ENCODE peak calls at places on chromosomes 2 and 18, in six cellular contexts. F is upper lobe of right lung; Z is cardiac muscle cell; S is OCI-LY7; O is right lobe of liver; Y is effector memory CD4-positive, alpha-beta T cell. C is an unnamed sample. For H3K9me3, the result is how much of the 10 kb centered on the place peaks cover.

GRCh38 chr18:63363951-63364350 is 3.1 kb downstream of the KDSR start:
- DNase-seq in F (no peak), Z (no peak), S (no peak), O (no peak), Y (peak), C (no peak)

GRCh38 chr2:16020389-16021008 is 80.1 kb downstream of the MYCN start:
- DNase-seq in F (no peak), Z (no peak), S (no peak), O (no peak), Y (no peak), C (no peak)

GRCh38 chr18:48358868-48359267 is 50.3 kb downstream of the ZBTB7C start:
- DNase-seq in F (no peak), Z (no peak), S (peak), O (no peak), Y (no peak), C (no peak)

GRCh38 chr18:63119647-63120046 is 199.9 kb downstream of the BCL2 start:
- DNase-seq in F (no peak), Z (no peak), S (no peak), O (no peak), Y (no peak), C (peak)

GRCh38 chr2:34093790-34094189 is 494.7 kb upstream of the FAM98A start:
- DNase-seq in F (no peak), Z (no peak), S (peak), O (no peak), Y (no peak), C (no peak)

GRCh38 chr2:105655244-105655643 is 89.5 kb upstream of the NCK2 start:
- DNase-seq in F (no peak), Z (no peak), S (no peak), O (no peak), Y (no peak), C (no peak)

GRCh38 chr2:142037744-142038143 is 93.1 kb downstream of the LRP1B start:
- DNase-seq in F (no peak), Z (peak), S (no peak), O (no peak), Y (no peak), C (no peak)

GRCh38 chr2:39481611-39482010 is 44.5 kb upstream of the MAP4K3 start:
- DNase-seq in F (no peak), Z (no peak), S (no peak), O (no peak), Y (no peak), C (no peak)

GRCh38 chr18:75052475-75052874 is 156.5 kb downstream of the PTGR3 start:
- DNase-seq in F (peak), Z (peak), S (no peak), O (no peak), Y (no peak), C (no peak)

GRCh38 chr2:128584296-128584900 is 265.7 kb upstream of the HS6ST1 start:
- DNase-seq in F (no peak), Z (no peak), S (no peak), O (no peak), Y (no peak), C (no peak)

GRCh38 chr2:108585446-108585845 is 51.2 kb downstream of the LIMS1 start:
- DNase-seq in F (no peak), Z (no peak), S (no peak), O (no peak), Y (no peak), C (no peak)

GRCh38 chr18:44679912-44680270 is 797 bp upstream of the SETBP1 start:
- DNase-seq in F (peak), Z (peak), S (peak), O (peak), Y (no peak), C (peak)

GRCh38 chr2:60586081-60586480 is 32.6 kb upstream of the BCL11A start:
- DNase-seq in F (no peak), Z (no peak), S (no peak), O (no peak), Y (no peak), C (peak)

GRCh38 chr2:119402645-119403560 is 28.8 kb upstream of the TMEM37 start:
- DNase-seq in F (no peak), Z (no peak), S (peak), O (peak), Y (no peak), C (peak)

GRCh38 chr18:8745355-8746014 is 40.1 kb downstream of the MTCL1 start:
- DNase-seq in F (no peak), Z (no peak), S (peak), O (no peak), Y (no peak), C (no peak)

GRCh38 chr2:135095591-135095990 is 43.5 kb downstream of the RAB3GAP1 start:
- DNase-seq in F (no peak), Z (no peak), S (no peak), O (no peak), Y (no peak), C (no peak)

GRCh38 chr18:13581055-13581454 is 145.3 kb downstream of the FAM210A start:
- DNase-seq in F (no peak), Z (no peak), S (no peak), O (no peak), Y (no peak), C (no peak)

GRCh38 chr2:147456729-147457128 is 388.1 kb upstream of the ACVR2A start:
- DNase-seq in F (no peak), Z (no peak), S (no peak), O (no peak), Y (no peak), C (no peak)

GRCh38 chr2:50018938-50019337 is 864.6 kb upstream of the FSHR start:
- DNase-seq in F (no peak), Z (no peak), S (no peak), O (no peak), Y (no peak), C (no peak)

GRCh38 chr2:234494361-234495075 is 2.4 kb downstream of the ARL4C start:
- DNase-seq in F (no peak), Z (peak), S (peak), O (no peak), Y (no peak), C (no peak)

GRCh38 chr2:27832396-27832795 is 57.8 kb downstream of the RBKS start:
- DNase-seq in F (no peak), Z (no peak), S (no peak), O (no peak), Y (no peak), C (no peak)

GRCh38 chr2:239308696-239309397 is 92.0 kb downstream of the HDAC4 start:
- DNase-seq in F (peak), Z (peak), S (no peak), O (peak), Y (no peak), C (peak)

GRCh38 chr2:96404446-96405373 is 69.1 kb downstream of the NCAPH start:
- DNase-seq in F (peak), Z (no peak), S (no peak), O (no peak), Y (no peak), C (peak)

GRCh38 chr2:132400169-132400900 is 16.3 kb upstream of the GPR39 start:
- DNase-seq in F (no peak), Z (no peak), S (no peak), O (no peak), Y (no peak), C (peak)

GRCh38 chr2:81196383-81196851 is 891.9 kb upstream of the LRRTM1 start:
- DNase-seq in F (peak), Z (no peak), S (no peak), O (peak), Y (no peak), C (no peak)

GRCh38 chr2:9663008-9663879 is 32.4 kb upstream of the YWHAQ start:
- DNase-seq in F (no peak), Z (no peak), S (no peak), O (no peak), Y (no peak), C (no peak)

GRCh38 chr18:74499633-74500032 is 3.5 kb downstream of the CNDP2 start:
- DNase-seq in F (peak), Z (no peak), S (peak), O (peak), Y (peak), C (peak)

GRCh38 chr2:61423714-61424113 is 47.2 kb downstream of the USP34 start:
- DNase-seq in F (no peak), Z (no peak), S (no peak), O (no peak), Y (no peak), C (no peak)

GRCh38 chr18:58496231-58496630 is 132.7 kb downstream of the ALPK2 start:
- DNase-seq in F (peak), Z (no peak), S (no peak), O (no peak), Y (no peak), C (no peak)

GRCh38 chr18:2979871-2980606 is 32.9 kb downstream of the LPIN2 start:
- DNase-seq in F (no peak), Z (no peak), S (peak), O (peak), Y (no peak), C (no peak)

GRCh38 chr2:205800804-205801203 is 118.5 kb downstream of the NRP2 start:
- DNase-seq in F (no peak), Z (no peak), S (no peak), O (no peak), Y (no peak), C (peak)

GRCh38 chr2:88856409-88857135 is 165.1 kb downstream of the RPIA start:
- DNase-seq in F (no peak), Z (no peak), S (peak), O (no peak), Y (no peak), C (no peak)

GRCh38 chr18:57445488-57446319 is 10.5 kb downstream of the ONECUT2 start:
- DNase-seq in F (no peak), Z (no peak), S (no peak), O (peak), Y (no peak), C (no peak)

GRCh38 chr2:231807020-231807419 is 20.8 kb downstream of the COPS7B start:
- DNase-seq in F (no peak), Z (no peak), S (no peak), O (no peak), Y (no peak), C (no peak)

GRCh38 chr2:3612639-3613523 is 18.0 kb downstream of the COLEC11 start:
- DNase-seq in F (peak), Z (no peak), S (no peak), O (peak), Y (no peak), C (no peak)

GRCh38 chr2:207015901-207016300 is 76.6 kb downstream of the CPO start:
- DNase-seq in F (no peak), Z (no peak), S (no peak), O (no peak), Y (no peak), C (no peak)

GRCh38 chr18:70390366-70391090 is 101.7 kb downstream of the SOCS6 start:
- DNase-seq in F (no peak), Z (no peak), S (no peak), O (no peak), Y (no peak), C (no peak)

GRCh38 chr18:12271376-12272235 is 17.4 kb downstream of the CIDEA start:
- DNase-seq in F (peak), Z (peak), S (peak), O (peak), Y (no peak), C (peak)

GRCh38 chr2:75627902-75628504 is 18.6 kb upstream of the MRPL19 start:
- DNase-seq in F (peak), Z (peak), S (peak), O (peak), Y (no peak), C (peak)

GRCh38 chr18:37666986-37667385 is 101.4 kb upstream of the CELF4 start:
- DNase-seq in F (no peak), Z (no peak), S (no peak), O (no peak), Y (no peak), C (no peak)
- H3K9me3 ChIP-seq in F (under half), Z (under half), S (under half), O (under half), Y (under half), C (under half)

DNA sequence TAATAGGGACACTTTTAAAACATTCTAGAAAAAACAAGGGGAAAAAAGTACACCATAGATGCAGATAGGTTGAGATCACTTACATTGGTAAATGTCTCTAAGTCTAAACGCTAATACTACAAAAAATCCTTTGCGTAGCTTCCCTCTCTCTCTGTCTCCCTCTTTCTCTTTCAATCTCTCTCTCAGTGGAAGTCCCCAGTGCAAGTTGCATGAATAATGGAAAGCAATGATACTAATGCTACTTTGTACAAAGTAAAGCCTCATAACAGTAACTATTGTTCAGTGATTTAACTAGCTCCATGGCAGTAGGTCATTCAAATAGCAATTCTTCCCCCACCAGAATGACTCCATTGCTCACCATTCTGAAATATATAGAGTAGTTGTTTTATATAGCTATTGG is 12.8 kb downstream of the MEIS1 start:
- DNase-seq in F (no peak), Z (no peak), S (no peak), O (no peak), Y (no peak), C (no peak)
- H3K27ac ChIP-seq in F (peak), Z (peak), S (no peak), O (no peak), Y (no peak), C (peak)

GRCh38 chr18:76691800-76692199 is 130.6 kb upstream of the ZNF236 start:
- DNase-seq in F (no peak), Z (no peak), S (no peak), O (no peak), Y (no peak), C (no peak)
- H3K9me3 ChIP-seq in F (under half), Z (under half), S (under half), O (under half), Y (under half), C (under half)

GRCh38 chr2:120763516-120763915 is 27.8 kb downstream of the GLI2 start:
- DNase-seq in F (peak), Z (no peak), S (no peak), O (no peak), Y (no peak), C (peak)

GRCh38 chr2:120763931-120764330 is 28.3 kb downstream of the GLI2 start:
- DNase-seq in F (peak), Z (no peak), S (no peak), O (no peak), Y (no peak), C (no peak)

GRCh38 chr2:120765911-120766757 is 30.5 kb downstream of the GLI2 start:
- DNase-seq in F (peak), Z (peak), S (no peak), O (peak), Y (no peak), C (peak)

GRCh38 chr2:120765031-120765910 is 29.6 kb downstream of the GLI2 start:
- DNase-seq in F (peak), Z (peak), S (no peak), O (peak), Y (no peak), C (no peak)

DNA sequence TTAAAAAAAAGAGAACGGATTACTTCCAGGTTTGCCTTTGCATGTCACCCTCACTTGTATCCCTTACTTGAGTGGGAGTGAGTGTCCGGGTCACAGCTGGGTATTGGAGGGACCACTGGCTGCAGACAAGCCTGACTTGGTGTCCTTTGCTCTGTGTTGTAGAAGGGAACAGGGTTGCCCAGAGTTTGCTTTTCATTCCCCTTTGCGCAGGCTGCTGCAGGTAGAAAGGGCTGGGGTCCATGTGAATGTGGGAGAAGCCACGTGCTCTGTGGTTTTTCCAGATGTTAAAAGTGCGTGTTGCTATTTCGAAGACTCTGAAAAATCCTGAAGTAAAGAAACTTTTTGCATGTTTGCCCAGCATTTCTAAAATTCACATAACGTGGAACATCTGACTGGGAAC is 28.8 kb downstream of the GLI2 start:
- DNase-seq in F (no peak), Z (no peak), S (no peak), O (no peak), Y (no peak), C (peak)
- H3K27ac ChIP-seq in F (peak), Z (no peak), S (no peak), O (no peak), Y (no peak), C (no peak)

GRCh38 chr18:79889569-79889968 is 61.9 kb downstream of the SLC66A2 start:
- DNase-seq in F (peak), Z (no peak), S (no peak), O (no peak), Y (no peak), C (no peak)
- H3K9me3 ChIP-seq in F (under half), Z (under half), S (under half), O (under half), Y (under half), C (under half)

DNA sequence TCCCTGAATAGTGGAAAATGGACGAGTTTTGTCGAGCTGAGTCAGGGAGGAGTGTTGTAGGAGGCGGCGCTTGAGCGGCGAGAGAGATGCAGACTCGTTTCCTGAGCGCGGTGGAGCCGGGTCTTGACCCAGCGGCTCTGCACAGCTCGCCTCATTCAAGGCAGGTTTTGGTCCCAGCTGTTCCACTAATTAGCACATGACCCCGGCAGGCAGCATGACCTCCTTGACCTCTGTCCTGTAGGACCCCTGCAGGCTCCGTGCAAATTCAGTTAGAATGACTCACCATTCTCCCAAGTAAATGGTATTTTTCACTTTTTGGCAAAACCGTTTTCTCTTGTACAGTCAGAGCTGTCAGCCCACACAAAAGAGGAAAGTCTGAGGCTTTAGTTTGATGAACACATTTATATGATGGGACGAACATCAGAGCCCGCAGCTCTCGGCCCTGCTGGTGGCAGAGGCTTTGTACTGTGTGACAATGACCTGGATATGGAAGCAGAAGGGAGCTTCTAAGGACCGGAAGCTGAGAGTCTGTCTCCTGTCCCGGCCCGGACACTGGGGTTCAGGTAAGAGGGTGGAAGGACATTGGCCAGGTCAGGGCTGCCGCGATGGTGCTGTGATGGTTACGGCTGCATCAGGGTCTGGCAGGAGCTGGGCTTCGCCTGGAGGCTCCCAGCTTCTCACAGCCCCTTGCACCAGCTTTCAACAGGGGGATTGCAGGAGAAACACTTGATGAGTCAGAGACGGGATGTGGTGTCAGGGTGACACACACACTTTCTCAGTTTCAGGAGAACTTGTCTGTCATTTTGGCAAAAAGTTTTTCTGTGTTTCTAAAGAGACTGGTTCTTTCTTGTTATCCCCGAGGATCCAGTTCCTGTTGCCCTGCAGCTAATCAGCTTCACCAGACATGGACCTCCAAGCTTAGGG is 29.9 kb upstream of the ALKAL2 start:
- DNase-seq in F (no peak), Z (no peak), S (no peak), O (no peak), Y (no peak), C (no peak)
- H3K27ac ChIP-seq in F (peak), Z (no peak), S (no peak), O (no peak), Y (no peak), C (no peak)

DNA sequence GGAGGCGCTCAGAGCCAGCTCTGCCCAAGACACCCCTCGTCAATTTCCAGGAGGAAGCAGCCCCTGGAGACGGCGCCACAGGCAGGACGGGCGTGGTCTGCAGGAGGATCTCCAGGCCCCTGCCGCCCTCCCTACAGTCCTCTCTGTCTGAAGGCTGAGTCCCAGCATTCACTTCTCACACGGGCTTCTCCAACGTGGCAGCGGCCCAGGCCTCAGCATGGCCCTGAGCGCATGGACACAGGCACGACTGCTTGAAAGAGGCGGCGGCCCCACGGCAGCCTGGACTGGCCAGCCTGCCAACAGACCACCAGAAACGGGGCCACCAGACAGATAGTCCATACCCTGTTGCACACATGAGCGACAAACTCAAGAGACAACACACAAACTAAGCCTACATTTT is 23.3 kb downstream of the SDC1 start:
- DNase-seq in F (no peak), Z (no peak), S (no peak), O (no peak), Y (no peak), C (no peak)
- H3K9me3 ChIP-seq in F (under half), Z (under half), S (under half), O (under half), Y (under half), C (under half)

GRCh38 chr18:77062518-77063003 is 70.0 kb downstream of the MBP start:
- DNase-seq in F (no peak), Z (no peak), S (peak), O (no peak), Y (peak), C (no peak)
- H3K27ac ChIP-seq in F (peak), Z (no peak), S (peak), O (no peak), Y (peak), C (peak)